ENCODE peak calls at places on chromosomes 7 and 10, in nine cellular contexts. G is lung; H is mucosa of descending colon; K is IMR-90; Y is psoas muscle; F is spleen; B is CD4-positive, CD25-positive, alpha-beta regulatory T cell; U is HepG2; T is OCI-LY7. J is an unnamed sample.

GRCh38 chr10:49162063-49162462 is 26.1 kb downstream of the TMEM273 start:
- DNase-seq in G (no peak), H (no peak), K (peak; percentile 57), Y (no peak), F (no peak), B (no peak), U (no peak), T (no peak), J (no peak)

GRCh38 chr10:114879541-114880158 is 58.1 kb downstream of the FHIP2A start:
- DNase-seq in G (no peak), H (no peak), K (peak; percentile 16), Y (no peak), F (no peak), B (peak; percentile 36), U (peak; percentile 17), T (peak; percentile 45), J (peak; percentile 75)

GRCh38 chr7:25014735-25015134 is 34.8 kb upstream of the OSBPL3 start:
- DNase-seq in G (no peak), H (no peak), K (peak; percentile 97), Y (no peak), F (no peak), B (no peak), U (no peak), T (no peak), J (no peak)

GRCh38 chr7:130734525-130735272 is 692 bp upstream of the KLF14 start:
- DNase-seq in G (no peak), H (no peak), K (peak; percentile 3), Y (no peak), F (no peak), B (peak; percentile 14), U (no peak), T (no peak), J (no peak)

GRCh38 chr7:3359011-3359410 is 58.0 kb downstream of the SDK1 start:
- DNase-seq in G (no peak), H (no peak), K (no peak), Y (no peak), F (no peak), B (no peak), U (no peak), T (no peak), J (no peak)

GRCh38 chr7:47132471-47132870 is 449.4 kb downstream of the TNS3 start:
- DNase-seq in G (no peak), H (no peak), K (peak; percentile 21), Y (no peak), F (no peak), B (no peak), U (no peak), T (no peak), J (no peak)

GRCh38 chr7:12031186-12031585 is 179.9 kb upstream of the TMEM106B start:
- DNase-seq in G (no peak), H (no peak), K (peak; percentile 6), Y (no peak), F (no peak), B (no peak), U (no peak), T (no peak), J (no peak)

GRCh38 chr7:74544706-74545469 is 91.2 kb downstream of the GTF2IRD1 start:
- DNase-seq in G (no peak), H (no peak), K (peak; percentile 64), Y (no peak), F (no peak), B (no peak), U (peak; percentile 44), T (peak; percentile 68), J (peak; percentile 25)

GRCh38 chr7:152382244-152382643 is 53.6 kb downstream of the KMT2C start:
- DNase-seq in G (no peak), H (no peak), K (no peak), Y (no peak), F (no peak), B (no peak), U (no peak), T (no peak), J (peak; percentile 37)

GRCh38 chr10:77301305-77301730 is 336.3 kb downstream of the KCNMA1 start:
- DNase-seq in G (no peak), H (no peak), K (peak; percentile 82), Y (no peak), F (no peak), B (no peak), U (no peak), T (no peak), J (no peak)

GRCh38 chr7:12031638-12032037 is 179.5 kb upstream of the TMEM106B start:
- DNase-seq in G (no peak), H (no peak), K (peak; percentile 64), Y (no peak), F (no peak), B (no peak), U (no peak), T (no peak), J (no peak)

GRCh38 chr10:83612746-83613145 is 526.6 kb upstream of the GHITM start:
- DNase-seq in G (no peak), H (no peak), K (no peak), Y (no peak), F (no peak), B (no peak), U (no peak), T (no peak), J (no peak)

GRCh38 chr10:48670978-48671913 is 13.4 kb upstream of the WDFY4 start:
- DNase-seq in G (no peak), H (peak; percentile 81), K (no peak), Y (no peak), F (peak; percentile 96), B (no peak), U (no peak), T (peak; percentile 96), J (no peak)

GRCh38 chr7:89247207-89247606 is 451.7 kb upstream of the TEX47 start:
- DNase-seq in G (no peak), H (no peak), K (no peak), Y (no peak), F (peak; percentile 27), B (no peak), U (no peak), T (no peak), J (no peak)
- H3K9me3 ChIP-seq in G (peaks cover 12% of the 10 kb centered on the region), H (peaks cover 29% of the 10 kb centered on the region), K (peaks cover 17% of the 10 kb centered on the region), Y (peaks cover 4% of the 10 kb centered on the region), F (peaks cover 61% of the 10 kb centered on the region), B (peaks cover 14% of the 10 kb centered on the region), U (peaks cover 74% of the 10 kb centered on the region), T (no peaks in the 10 kb centered on the region), J (peaks cover 3% of the 10 kb centered on the region)

GRCh38 chr7:106757846-106758245 is 96.9 kb upstream of the CCDC71L start:
- DNase-seq in G (no peak), H (no peak), K (peak; percentile 64), Y (peak; percentile 57), F (no peak), B (no peak), U (no peak), T (no peak), J (no peak)
- H3K4me3 ChIP-seq in G (no peak overlapping the region), H (no peak overlapping the region), K (no peak overlapping the region), Y (no peak overlapping the region), F (no peak overlapping the region), B (no peak overlapping the region), U (no peak overlapping the region), T (no peak overlapping the region), J (no peak overlapping the region)

GRCh38 chr10:96327462-96327861 is 23.2 kb downstream of the DNTT start:
- DNase-seq in G (no peak), H (no peak), K (no peak), Y (no peak), F (no peak), B (no peak), U (no peak), T (no peak), J (no peak)

GRCh38 chr10:96322275-96322674 is 18.0 kb downstream of the DNTT start:
- DNase-seq in G (no peak), H (no peak), K (no peak), Y (no peak), F (no peak), B (no peak), U (no peak), T (no peak), J (no peak)

GRCh38 chr10:96321822-96322221 is 17.6 kb downstream of the DNTT start:
- DNase-seq in G (no peak), H (no peak), K (no peak), Y (no peak), F (no peak), B (no peak), U (no peak), T (no peak), J (no peak)

GRCh38 chr10:96325719-96326373 is 21.6 kb downstream of the DNTT start:
- DNase-seq in G (no peak), H (no peak), K (no peak), Y (no peak), F (no peak), B (no peak), U (no peak), T (no peak), J (no peak)

GRCh38 chr10:96324447-96324846 is 20.2 kb downstream of the DNTT start:
- DNase-seq in G (no peak), H (no peak), K (no peak), Y (no peak), F (no peak), B (no peak), U (no peak), T (peak; percentile 26), J (no peak)
- H3K4me1 ChIP-seq in G (no peaks in the 10 kb centered on the region), H (no peaks in the 10 kb centered on the region), K (no peaks in the 10 kb centered on the region), Y (no peaks in the 10 kb centered on the region), F (no peaks in the 10 kb centered on the region), B (no peaks in the 10 kb centered on the region), U (no peaks in the 10 kb centered on the region), T (peaks cover 6% of the 10 kb centered on the region), J (peaks cover 10% of the 10 kb centered on the region)

GRCh38 chr7:157843336-157844140 is 506.7 kb downstream of the DNAJB6 start:
- DNase-seq in G (no peak), H (no peak), K (no peak), Y (no peak), F (peak; percentile 61), B (no peak), U (no peak), T (no peak), J (no peak)

GRCh38 chr7:157840913-157841756 is 504.3 kb downstream of the DNAJB6 start:
- DNase-seq in G (no peak), H (no peak), K (no peak), Y (no peak), F (peak; percentile 70), B (no peak), U (no peak), T (no peak), J (no peak)

GRCh38 chr7:157840174-157840912 is 503.5 kb downstream of the DNAJB6 start:
- DNase-seq in G (no peak), H (no peak), K (no peak), Y (no peak), F (peak; percentile 67), B (no peak), U (no peak), T (no peak), J (no peak)

GRCh38 chr7:157839672-157840167 is 502.9 kb downstream of the DNAJB6 start:
- DNase-seq in G (no peak), H (no peak), K (no peak), Y (peak; percentile 22), F (peak; percentile 30), B (no peak), U (no peak), T (no peak), J (no peak)

DNA sequence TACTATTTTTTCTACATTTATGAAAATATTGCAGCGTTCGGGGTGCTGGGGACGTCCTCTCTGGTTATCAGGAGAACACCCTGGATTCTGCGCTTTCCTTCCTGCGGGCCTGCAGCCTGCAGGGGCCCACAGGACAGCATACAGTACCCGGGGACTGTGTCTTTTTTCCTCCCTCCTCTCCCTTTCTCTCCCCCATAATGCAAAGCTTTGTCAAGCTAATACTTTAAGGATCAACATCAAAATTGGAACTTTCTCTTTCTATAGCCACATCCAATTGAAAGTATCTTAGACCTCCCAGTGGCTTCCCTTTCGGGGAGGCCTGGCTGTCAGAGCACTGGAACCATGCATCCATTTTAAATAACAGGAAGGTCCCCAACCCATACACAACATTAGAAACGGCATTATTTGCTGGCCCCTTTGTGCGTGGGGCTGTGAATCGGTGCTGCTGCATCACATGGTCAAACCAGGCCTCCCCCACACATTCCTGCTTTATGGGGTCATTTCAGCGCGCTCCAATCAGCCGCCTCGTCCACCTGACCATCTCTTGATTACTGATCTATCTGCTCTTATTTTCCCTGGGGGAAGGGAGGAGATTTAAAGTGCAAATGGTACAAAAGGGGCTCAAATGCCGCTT is 505.1 kb downstream of the DNAJB6 start:
- DNase-seq in G (no peak), H (no peak), K (no peak), Y (no peak), F (peak; percentile 16), B (no peak), U (no peak), T (no peak), J (no peak)
- H3K9me3 ChIP-seq in G (peaks cover 3% of the 10 kb centered on the region), H (no peaks in the 10 kb centered on the region), K (peaks cover 58% of the 10 kb centered on the region), Y (no peaks in the 10 kb centered on the region), F (no peaks in the 10 kb centered on the region), B (no peaks in the 10 kb centered on the region), U (no peaks in the 10 kb centered on the region), T (peaks cover 9% of the 10 kb centered on the region), J (no peaks in the 10 kb centered on the region)

J was measured in HAP-1.